ENCODE peak calls at places on chromosome 5, in seven cellular contexts. W is AG04450; S is GM04504; C is activated naive CD8-positive, alpha-beta T cell treated with anti-CD3 and anti-CD28 coated beads, Interleukin-2, amount 50 U/mL, for 24 hours; A is kidney glomerular epithelial cell; V is NCI-H1092; Z is activated T-cell treated with anti-CD3 and anti-CD28 coated beads for 24 hours. P is an unnamed sample.

GRCh38 chr5:74865293-74865798 is 841 bp downstream of the FAM169A start:
- DNase-seq in W (no peak), S (no peak), C (no peak), A (no peak), V (no peak), Z (no peak), P (no peak)

GRCh38 chr5:126477281-126477680 is 54.1 kb downstream of the GRAMD2B start:
- DNase-seq in W (no peak), S (no peak), C (no peak), A (no peak), V (no peak), Z (no peak), P (no peak)

GRCh38 chr5:149853019-149853648 is 91.5 kb downstream of the PDE6A start:
- DNase-seq in W (peak; percentile 46), S (peak; percentile 31), C (peak; percentile 50), A (peak; percentile 56), V (no peak), Z (peak; percentile 13), P (no peak)

GRCh38 chr5:103375356-103375755 is 116.8 kb downstream of the MACIR start:
- DNase-seq in W (peak; percentile 81), S (no peak), C (no peak), A (no peak), V (no peak), Z (no peak), P (no peak)

GRCh38 chr5:155082401-155082800 is 68.8 kb downstream of the KIF4B start:
- DNase-seq in W (peak; percentile 30), S (no peak), C (no peak), A (peak; percentile 86), V (no peak), Z (no peak), P (no peak)

GRCh38 chr5:158234323-158235158 is 375.6 kb upstream of the CLINT1 start:
- DNase-seq in W (no peak), S (no peak), C (no peak), A (no peak), V (no peak), Z (no peak), P (no peak)

GRCh38 chr5:92552206-92553160 is 1028.5 kb downstream of the NR2F1-AS1 start:
- DNase-seq in W (peak; percentile 92), S (peak; percentile 93), C (no peak), A (peak; percentile 11), V (peak; percentile 45), Z (no peak), P (no peak)

GRCh38 chr5:22293147-22293546 is 560.0 kb downstream of the CDH12 start:
- DNase-seq in W (no peak), S (no peak), C (no peak), A (no peak), V (no peak), Z (no peak), P (no peak)

GRCh38 chr5:74541381-74541781 is 99.1 kb downstream of the ENC1 start:
- DNase-seq in W (no peak), S (peak; percentile 14), C (no peak), A (no peak), V (no peak), Z (no peak), P (no peak)

GRCh38 chr5:73748510-73749410 is 122.8 kb downstream of the ARHGEF28 start:
- DNase-seq in W (no peak), S (no peak), C (no peak), A (peak; percentile 18), V (peak; percentile 26), Z (no peak), P (no peak)

GRCh38 chr5:65047225-65047624 is 278.5 kb downstream of the CWC27 start:
- DNase-seq in W (no peak), S (no peak), C (no peak), A (no peak), V (no peak), Z (no peak), P (no peak)

GRCh38 chr5:6307304-6307703 is 71.0 kb downstream of the MED10 start:
- DNase-seq in W (no peak), S (no peak), C (no peak), A (no peak), V (peak; percentile 57), Z (no peak), P (no peak)

GRCh38 chr5:36635721-36636390 is 29.4 kb downstream of the SLC1A3 start:
- DNase-seq in W (no peak), S (no peak), C (no peak), A (no peak), V (no peak), Z (no peak), P (no peak)

GRCh38 chr5:41286165-41286564 is 72.8 kb upstream of the C6 start:
- DNase-seq in W (no peak), S (no peak), C (no peak), A (no peak), V (no peak), Z (no peak), P (no peak)

GRCh38 chr5:111198281-111198948 is 25.8 kb upstream of the CAMK4 start:
- DNase-seq in W (no peak), S (no peak), C (no peak), A (no peak), V (no peak), Z (no peak), P (no peak)

GRCh38 chr5:56501949-56502557 is 268.9 kb upstream of the ANKRD55 start:
- DNase-seq in W (no peak), S (no peak), C (no peak), A (peak; percentile 77), V (no peak), Z (no peak), P (no peak)

GRCh38 chr5:125081101-125081500 is 334.7 kb upstream of the ZNF608 start:
- DNase-seq in W (no peak), S (no peak), C (no peak), A (no peak), V (no peak), Z (no peak), P (no peak)

GRCh38 chr5:56668996-56669395 is 146.4 kb upstream of the MAP3K1 start:
- DNase-seq in W (no peak), S (no peak), C (no peak), A (no peak), V (no peak), Z (no peak), P (no peak)

GRCh38 chr5:61298580-61298979 is 33.5 kb upstream of the ZSWIM6 start:
- DNase-seq in W (no peak), S (no peak), C (no peak), A (no peak), V (no peak), Z (no peak), P (no peak)

GRCh38 chr5:172505840-172506638 is 51.7 kb upstream of the SH3PXD2B start:
- DNase-seq in W (no peak), S (no peak), C (no peak), A (no peak), V (no peak), Z (no peak), P (no peak)

GRCh38 chr5:142866563-142867275 is 96.5 kb downstream of the ARHGAP26 start:
- DNase-seq in W (peak; percentile 18), S (peak; percentile 29), C (peak; percentile 20), A (peak; percentile 77), V (peak; percentile 16), Z (peak; percentile 12), P (no peak)

GRCh38 chr5:60844429-60844890 is 391 bp upstream of the ELOVL7 start:
- DNase-seq in W (no peak), S (no peak), C (no peak), A (no peak), V (no peak), Z (no peak), P (no peak)

GRCh38 chr5:31232273-31232888 is 38.9 kb downstream of the CDH6 start:
- DNase-seq in W (peak; percentile 33), S (peak; percentile 21), C (no peak), A (peak; percentile 27), V (peak; percentile 48), Z (no peak), P (no peak)

GRCh38 chr5:77224672-77225355 is 14.3 kb downstream of the PDE8B start:
- DNase-seq in W (peak; percentile 26), S (peak; percentile 23), C (no peak), A (peak; percentile 34), V (no peak), Z (no peak), P (no peak)

GRCh38 chr5:62719061-62719730 is 140.6 kb downstream of the LRRC70 start:
- DNase-seq in W (no peak), S (no peak), C (no peak), A (peak; percentile 4), V (no peak), Z (no peak), P (no peak)

GRCh38 chr5:135830384-135831275 is 3.8 kb upstream of the SLC25A48 start:
- DNase-seq in W (no peak), S (no peak), C (no peak), A (no peak), V (no peak), Z (no peak), P (no peak)

GRCh38 chr5:179780343-179780742 is 13.4 kb upstream of the LTC4S start:
- DNase-seq in W (no peak), S (no peak), C (no peak), A (no peak), V (no peak), Z (no peak), P (no peak)

GRCh38 chr5:64811050-64811640 is 42.4 kb downstream of the CWC27 start:
- DNase-seq in W (peak; percentile 27), S (peak; percentile 17), C (no peak), A (peak; percentile 41), V (no peak), Z (no peak), P (no peak)

GRCh38 chr5:56763182-56763581 is 52.2 kb upstream of the MAP3K1 start:
- DNase-seq in W (no peak), S (no peak), C (no peak), A (no peak), V (no peak), Z (no peak), P (no peak)

GRCh38 chr5:10581424-10581748 is 17.5 kb downstream of the ANKRD33B start:
- DNase-seq in W (no peak), S (no peak), C (no peak), A (no peak), V (no peak), Z (no peak), P (no peak)

GRCh38 chr5:93677344-93678021 is 63.9 kb downstream of the POU5F2 start:
- DNase-seq in W (peak; percentile 85), S (peak; percentile 83), C (no peak), A (peak; percentile 95), V (peak; percentile 63), Z (no peak), P (no peak)

GRCh38 chr5:149445739-149446369 is 66.8 kb upstream of the IL17B start:
- DNase-seq in W (peak; percentile 88), S (peak; percentile 100), C (no peak), A (peak; percentile 98), V (no peak), Z (no peak), P (no peak)

GRCh38 chr5:57277085-57277484 is 103.2 kb downstream of the GPBP1 start:
- DNase-seq in W (no peak), S (no peak), C (no peak), A (no peak), V (no peak), Z (no peak), P (no peak)

GRCh38 chr5:102591650-102592049 is 92.8 kb upstream of the SLCO6A1 start:
- DNase-seq in W (no peak), S (no peak), C (no peak), A (no peak), V (no peak), Z (no peak), P (no peak)